ENCODE peak calls at places on chromosomes 16 and 17, in five cellular contexts. N is CD4-positive, alpha-beta T cell; J is GM20000; T is natural killer cell; U is HFFc6. R is an unnamed sample.

GRCh38 chr16:167117-167462 is 1.3 kb downstream of the HBM start:
- DNase-seq in J (no peak), U (no peak), T (no peak), N (no peak), R (no peak)

GRCh38 chr16:2813661-2814288 is 3.3 kb upstream of the PRSS21 start:
- DNase-seq in J (no peak), T (no peak), U (no peak), N (no peak), R (no peak)

GRCh38 chr17:81494984-81495383 is 17.6 kb downstream of the ACTG1 start:
- DNase-seq in J (no peak), N (no peak), T (no peak), U (no peak), R (no peak)

GRCh38 chr16:66211651-66212050 is 154.8 kb upstream of the CDH5 start:
- DNase-seq in T (no peak), U (no peak), N (no peak), J (no peak), R (no peak)

GRCh38 chr17:79563237-79564013 is 47.4 kb downstream of the RBFOX3 start:
- DNase-seq in N (no peak), J (no peak), T (no peak), U (peak), R (no peak)

GRCh38 chr17:18996458-18996857 is 8.1 kb downstream of the FAM83G start:
- DNase-seq in N (no peak), J (no peak), U (no peak), T (no peak), R (no peak)

GRCh38 chr16:13312063-13312462 is 410.7 kb downstream of the SHISA9 start:
- DNase-seq in J (no peak), N (no peak), T (no peak), U (no peak), R (no peak)

GRCh38 chr17:81713004-81713555 is 996 bp downstream of the SLC25A10 start:
- DNase-seq in U (no peak), N (peak), J (no peak), T (no peak), R (no peak)

GRCh38 chr16:19874816-19875546 is 9.7 kb downstream of the GPRC5B start:
- DNase-seq in T (no peak), U (no peak), N (no peak), J (no peak), R (no peak)

GRCh38 chr16:777826-778225 is 10.4 kb downstream of the RPUSD1 start:
- DNase-seq in J (no peak), U (no peak), T (no peak), N (no peak), R (no peak)

GRCh38 chr16:51268237-51268636 is 117.2 kb upstream of the SALL1 start:
- DNase-seq in N (no peak), J (no peak), U (no peak), T (no peak), R (no peak)

GRCh38 chr16:88561485-88562369 is 8.5 kb upstream of the ZC3H18 start:
- DNase-seq in N (peak), J (peak), U (peak), T (peak), R (peak)

GRCh38 chr17:71649986-71650385 is 470.8 kb upstream of the SOX9 start:
- DNase-seq in U (no peak), J (no peak), T (no peak), N (no peak), R (no peak)

GRCh38 chr16:75919664-75920063 is 193.4 kb upstream of the CPHXL start:
- DNase-seq in J (no peak), U (no peak), N (no peak), T (no peak), R (no peak)

GRCh38 chr16:89122322-89122831 is 28.7 kb downstream of the ACSF3 start:
- DNase-seq in J (peak), T (no peak), N (peak), U (no peak), R (no peak)

GRCh38 chr17:38893612-38894011 is 23.8 kb downstream of the LASP1 start:
- DNase-seq in T (peak), N (no peak), U (no peak), J (no peak), R (no peak)

GRCh38 chr17:64783556-64784352 is 121.6 kb upstream of the SMURF2 start:
- DNase-seq in T (peak), U (no peak), J (no peak), N (no peak), R (peak)

GRCh38 chr17:55265434-55266021 is 768 bp downstream of the HLF start:
- DNase-seq in N (peak), J (peak), T (no peak), U (no peak), R (no peak)

GRCh38 chr16:56965149-56965938 is 3.6 kb downstream of the CETP start:
- DNase-seq in J (no peak), T (no peak), U (no peak), N (no peak), R (no peak)

GRCh38 chr16:72989203-72989991 is 58.5 kb downstream of the ZFHX3 start:
- DNase-seq in T (no peak), N (no peak), J (no peak), U (peak), R (no peak)

GRCh38 chr17:77581480-77581879 is 377.0 kb upstream of the TNRC6C start:
- DNase-seq in U (peak), J (no peak), N (no peak), T (no peak), R (no peak)

GRCh38 chr17:42686520-42687137 is 4.3 kb downstream of the CNTNAP1 start:
- DNase-seq in J (no peak), N (no peak), T (no peak), U (no peak), R (no peak)

GRCh38 chr17:1367351-1367745 is 32.7 kb downstream of the YWHAE start:
- DNase-seq in T (no peak), J (no peak), U (peak), N (no peak), R (no peak)

GRCh38 chr16:86068722-86069121 is 169.8 kb downstream of the IRF8 start:
- DNase-seq in J (no peak), N (no peak), U (no peak), T (no peak), R (no peak)

GRCh38 chr16:67917140-67917851 is 14.4 kb downstream of the CTRL start:
- DNase-seq in N (no peak), T (no peak), U (no peak), J (no peak), R (no peak)

GRCh38 chr17:61452301-61453290 is at the start of gene TBX4:
- DNase-seq in U (no peak), N (no peak), J (no peak), T (no peak), R (no peak)

GRCh38 chr17:37818689-37819088 is 73.8 kb upstream of the HNF1B start:
- DNase-seq in U (no peak), N (no peak), J (no peak), T (no peak), R (no peak)

GRCh38 chr17:37813753-37814152 is 68.9 kb upstream of the HNF1B start:
- DNase-seq in U (peak), T (no peak), N (no peak), J (no peak), R (no peak)

GRCh38 chr17:37820313-37821024 is 75.6 kb upstream of the HNF1B start:
- DNase-seq in T (no peak), J (peak), N (no peak), U (no peak), R (no peak)

GRCh38 chr17:37815516-37815915 is 70.7 kb upstream of the HNF1B start:
- DNase-seq in T (no peak), N (no peak), J (no peak), U (no peak), R (no peak)

GRCh38 chr17:37816951-37817350 is 72.1 kb upstream of the HNF1B start:
- DNase-seq in N (no peak), T (no peak), U (no peak), J (no peak), R (no peak)
- TF ChIP-seq CTCF in N (no peak), T (no peak), U (no peak), J (no peak), R (no peak)

GRCh38 chr17:40440166-40440565 is 3.1 kb upstream of the IGFBP4 start:
- DNase-seq in T (no peak), U (no peak), N (no peak), J (no peak), R (no peak)

GRCh38 chr17:40445769-40446468 is 2.7 kb downstream of the IGFBP4 start:
- DNase-seq in U (no peak), N (no peak), J (no peak), T (no peak), R (no peak)

GRCh38 chr17:40442392-40443195 is 656 bp upstream of the IGFBP4 start:
- DNase-seq in J (no peak), U (no peak), N (no peak), T (no peak), R (no peak)

GRCh38 chr17:40443988-40444899 is 994 bp downstream of the IGFBP4 start:
- DNase-seq in N (no peak), T (peak), U (no peak), J (peak), R (no peak)

GRCh38 chr17:40443196-40443987 is at the start of gene IGFBP4:
- DNase-seq in J (peak), U (peak), T (peak), N (peak), R (peak)
- TF ChIP-seq CTCF in J (peak), U (peak), T (peak), N (peak), R (no peak)

DNA sequence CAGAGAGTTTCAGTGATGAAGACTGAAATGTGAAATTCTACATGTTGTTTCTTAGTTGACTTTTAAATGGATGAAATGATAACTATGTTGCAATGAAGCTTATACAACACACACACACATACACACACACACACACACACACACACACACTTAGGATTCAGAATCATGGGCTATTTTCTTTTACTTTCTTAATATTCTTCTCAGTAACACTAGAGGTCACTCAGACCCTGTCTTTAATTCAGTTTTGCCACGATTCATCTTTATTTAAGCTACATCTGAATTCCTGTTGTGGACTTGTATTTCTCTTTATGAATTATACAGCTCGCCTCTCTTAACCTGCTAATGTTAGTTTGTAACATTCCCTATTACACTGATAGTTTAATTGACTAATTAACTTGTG is 109.6 kb upstream of the GOT2 start:
- DNase-seq in N (no peak), J (peak), U (peak), T (no peak), R (no peak)
- TF ChIP-seq CTCF in N (no peak), J (no peak), U (peak), T (no peak), R (no peak)

DNA sequence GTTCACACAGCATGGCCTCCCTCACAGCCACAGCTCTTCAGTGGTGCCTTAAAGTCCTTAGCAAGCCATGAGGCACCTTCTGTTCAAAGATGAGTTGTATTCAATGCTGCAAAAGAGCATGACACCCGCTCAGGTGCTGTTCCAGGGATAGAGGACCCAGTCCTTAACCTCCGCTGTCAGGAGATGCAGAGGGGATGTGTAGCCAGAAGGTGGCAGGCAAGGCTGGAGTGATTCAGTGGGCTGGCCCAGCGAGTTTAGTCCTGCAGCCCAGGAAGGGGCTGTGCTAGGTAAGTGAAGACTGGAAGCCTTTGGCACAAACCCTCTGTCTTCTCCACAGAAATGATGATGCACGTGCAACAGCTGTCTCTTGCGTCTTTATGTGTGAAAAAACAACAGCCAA is 25.0 kb upstream of the ADAM11 start:
- DNase-seq in N (no peak), T (no peak), J (no peak), U (no peak), R (no peak)
- TF ChIP-seq CTCF in N (no peak), T (no peak), J (peak), U (peak), R (no peak)

GRCh38 chr17:17849147-17849820 is 12.5 kb upstream of the SREBF1 start:
- DNase-seq in U (peak), N (peak), J (peak), T (peak), R (no peak)

GRCh38 chr17:17851603-17852002 is 14.8 kb upstream of the SREBF1 start:
- DNase-seq in U (no peak), N (no peak), J (no peak), T (no peak), R (no peak)

GRCh38 chr17:17848311-17848710 is 11.5 kb upstream of the SREBF1 start:
- DNase-seq in U (no peak), J (no peak), T (no peak), N (no peak), R (no peak)

GRCh38 chr17:17851101-17851500 is 14.3 kb upstream of the SREBF1 start:
- DNase-seq in T (no peak), N (no peak), U (no peak), J (no peak), R (no peak)

DNA sequence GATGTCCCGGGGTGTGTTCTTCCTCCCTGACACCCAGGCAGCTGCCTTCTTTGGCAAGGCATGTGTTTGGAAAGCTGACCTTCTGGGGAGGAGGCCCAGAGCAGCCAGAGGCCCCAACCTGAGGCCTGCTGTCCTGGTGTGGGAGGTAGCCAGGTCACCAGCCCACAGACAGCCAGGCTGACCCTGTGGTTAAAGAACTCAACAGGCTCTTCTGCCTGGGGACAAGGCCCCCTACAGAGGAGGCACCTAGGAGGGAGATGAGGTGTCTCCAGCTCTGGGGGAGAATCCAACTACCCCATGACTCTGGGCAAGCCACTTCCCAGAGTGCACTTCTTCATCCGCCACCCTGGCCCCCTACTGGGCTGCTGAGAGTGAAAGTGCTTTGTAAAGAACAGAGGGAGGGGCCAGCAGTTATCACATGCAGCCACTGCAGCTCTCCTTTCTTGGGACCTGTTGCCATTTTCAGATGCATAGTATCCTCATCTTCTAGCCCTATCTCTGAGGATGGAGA is 13.1 kb upstream of the SREBF1 start:
- DNase-seq in T (peak), J (peak), U (no peak), N (peak), R (no peak)
- TF ChIP-seq CTCF in T (peak), J (no peak), U (peak), N (peak), R (no peak)

R was measured in mesothelial cell of epicardium.